ENCODE peak calls at places on chromosomes 3 and 15, in nine cellular contexts. Q is IMR-90, Z is SK-N-SH, T is A673, I is suprapubic skin, O is HepG2, A is spleen, P is psoas muscle, K is PC-3. U is an unnamed sample.

GRCh38 chr3:161558256-161558655 is 61.6 kb downstream of the OTOL1 start:
- DNase-seq in P (peak; percentile 15), O (no peak), K (peak; percentile 73), Q (no peak), Z (no peak), A (no peak), T (no peak), I (no peak), U (no peak)

GRCh38 chr3:182794806-182795369 is 1.6 kb downstream of the ATP11B start:
- DNase-seq in K (no peak), T (no peak), Z (no peak), A (no peak), Q (peak; percentile 20), O (no peak), P (no peak), I (no peak), U (no peak)

GRCh38 chr3:124621498-124621897 is 108.8 kb upstream of the UMPS start:
- DNase-seq in O (no peak), P (no peak), I (no peak), K (no peak), Z (peak; percentile 16), A (no peak), Q (no peak), T (no peak), U (no peak)

GRCh38 chr15:52162260-52162659 is 28.9 kb downstream of the GNB5 start:
- DNase-seq in O (no peak), Z (no peak), A (no peak), Q (peak; percentile 91), T (no peak), K (no peak), I (no peak), P (no peak), U (no peak)

GRCh38 chr3:187889601-187890404 is 144.5 kb upstream of the BCL6 start:
- DNase-seq in Q (no peak), A (no peak), P (peak; percentile 60), Z (no peak), I (no peak), T (no peak), O (peak; percentile 75), K (no peak), U (peak; percentile 36)

GRCh38 chr3:89851974-89852621 is 744.7 kb downstream of the EPHA3 start:
- DNase-seq in P (no peak), A (no peak), T (peak; percentile 92), O (peak; percentile 36), K (peak; percentile 76), Z (peak; percentile 22), I (no peak), Q (peak; percentile 14), U (no peak)

GRCh38 chr15:96243701-96244100 is 86.8 kb upstream of the NR2F2 start:
- DNase-seq in O (no peak), Q (peak; percentile 42), P (no peak), I (no peak), Z (no peak), K (no peak), T (no peak), A (no peak), U (no peak)

GRCh38 chr3:122353901-122354401 is 28.9 kb downstream of the CSTA start:
- DNase-seq in O (no peak), I (no peak), K (no peak), Z (no peak), P (no peak), T (no peak), Q (no peak), A (no peak), U (no peak)

GRCh38 chr3:129911261-129911861 is 17.9 kb upstream of the TMCC1 start:
- DNase-seq in Z (no peak), P (no peak), I (no peak), K (no peak), O (no peak), Q (no peak), A (no peak), T (no peak), U (no peak)

GRCh38 chr3:41963823-41964222 is 1.9 kb upstream of the ULK4 start:
- DNase-seq in K (no peak), Q (no peak), T (no peak), A (peak; percentile 78), Z (no peak), O (no peak), I (no peak), P (no peak), U (no peak)

GRCh38 chr3:179449621-179450020 is 1.6 kb downstream of the GNB4 start:
- DNase-seq in A (no peak), Q (peak; percentile 22), O (no peak), K (no peak), Z (no peak), T (no peak), P (no peak), I (no peak), U (no peak)

GRCh38 chr3:16426665-16427064 is 86.8 kb downstream of the RFTN1 start:
- DNase-seq in P (no peak), A (no peak), Z (no peak), O (no peak), Q (no peak), T (no peak), I (no peak), K (no peak), U (no peak)

GRCh38 chr15:91967935-91968605 is 114.6 kb downstream of the SLCO3A1 start:
- DNase-seq in Q (peak; percentile 40), Z (no peak), I (no peak), P (no peak), K (no peak), A (no peak), O (no peak), T (no peak), U (no peak)

GRCh38 chr3:49529567-49529966 is 24.7 kb upstream of the BSN start:
- DNase-seq in Q (no peak), A (no peak), K (no peak), O (no peak), I (no peak), Z (no peak), T (no peak), P (no peak), U (no peak)

GRCh38 chr3:19970289-19970688 is 23.4 kb downstream of the RAB5A start:
- DNase-seq in I (no peak), A (no peak), P (no peak), O (no peak), K (no peak), Q (no peak), T (no peak), Z (no peak), U (no peak)
- H3K36me3 ChIP-seq in I (peaks cover 12% of the 10 kb centered on the region), A (peaks cover 11% of the 10 kb centered on the region), P (no peaks in the 10 kb centered on the region), O (peaks cover 32% of the 10 kb centered on the region), K (peaks cover 16% of the 10 kb centered on the region), Q (peaks cover 9% of the 10 kb centered on the region), T (peaks cover 20% of the 10 kb centered on the region), Z (peaks cover 12% of the 10 kb centered on the region), U (peaks cover 5% of the 10 kb centered on the region)

GRCh38 chr15:93035953-93036810 is 52.8 kb downstream of the RGMA start:
- DNase-seq in A (peak; percentile 84), P (peak; percentile 71), T (peak; percentile 72), O (peak; percentile 28), K (peak; percentile 52), Q (peak; percentile 30), Z (peak; percentile 69), I (peak; percentile 71), U (no peak)
- H3K27ac ChIP-seq in A (no peak overlapping the region), P (no peak overlapping the region), T (no peak overlapping the region), O (no peak overlapping the region), K (no peak overlapping the region), Q (no peak overlapping the region), Z (no peak overlapping the region), I (no peak overlapping the region), U (no peak overlapping the region)

GRCh38 chr3:40465111-40465407 is 7.9 kb downstream of the RPL14 start:
- DNase-seq in T (no peak), I (no peak), K (no peak), O (no peak), P (no peak), Z (no peak), Q (no peak), A (no peak), U (no peak)

GRCh38 chr3:40468018-40468417 is 8.9 kb upstream of the ZNF619 start:
- DNase-seq in T (no peak), Z (no peak), A (no peak), K (no peak), Q (no peak), O (peak; percentile 41), I (no peak), P (no peak), U (no peak)

GRCh38 chr3:40465456-40465855 is 8.3 kb downstream of the RPL14 start:
- DNase-seq in Z (no peak), K (no peak), T (no peak), O (no peak), Q (no peak), P (no peak), I (no peak), A (no peak), U (no peak)

GRCh38 chr3:40463579-40463978 is 6.4 kb downstream of the RPL14 start:
- DNase-seq in O (no peak), K (no peak), A (no peak), P (no peak), Q (no peak), T (no peak), Z (no peak), I (no peak), U (no peak)

DNA sequence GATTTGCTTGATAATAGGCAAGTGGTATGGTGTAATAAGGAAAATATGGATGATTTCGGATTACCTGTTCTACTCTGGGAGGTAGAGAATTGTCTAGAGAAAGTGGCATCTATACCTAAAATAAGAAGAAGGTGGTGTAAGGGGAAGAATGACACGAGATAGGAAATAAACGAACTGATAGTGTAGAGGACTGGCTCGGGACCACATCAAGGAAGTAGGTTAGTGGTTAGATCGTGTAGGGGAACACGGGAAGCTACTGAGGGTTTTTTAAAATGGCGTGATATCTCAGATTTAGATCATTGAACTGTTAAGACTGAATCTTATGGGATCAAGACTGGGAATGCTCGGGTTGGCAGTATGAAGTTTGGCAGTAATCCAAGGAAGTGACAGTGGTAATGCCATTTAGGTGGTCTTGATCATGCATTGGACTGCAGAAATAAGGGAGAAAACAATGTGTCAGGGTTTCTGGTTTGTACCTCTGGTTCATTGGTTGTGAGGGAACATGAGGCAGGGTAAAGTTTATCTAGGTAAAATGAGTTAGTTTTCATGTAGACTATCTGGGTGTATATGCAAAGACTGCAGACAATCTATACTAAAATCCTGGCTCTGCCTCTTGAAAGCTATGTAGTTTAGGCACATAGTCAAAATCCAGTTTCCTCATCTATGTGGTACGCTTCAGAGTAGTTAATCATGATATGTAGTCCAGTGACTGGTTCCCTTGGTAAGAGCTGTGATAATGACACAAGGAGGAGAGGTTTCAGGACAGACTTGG is 7.4 kb downstream of the RPL14 start:
- DNase-seq in Q (no peak), P (no peak), O (no peak), Z (no peak), A (no peak), I (no peak), T (no peak), K (no peak), U (no peak)
- H3K36me3 ChIP-seq in Q (peaks cover 34% of the 10 kb centered on the region), P (peaks cover 7% of the 10 kb centered on the region), O (peaks cover 27% of the 10 kb centered on the region), Z (peaks cover 32% of the 10 kb centered on the region), A (peaks cover 54% of the 10 kb centered on the region), I (peaks cover 48% of the 10 kb centered on the region), T (peaks cover 41% of the 10 kb centered on the region), K (peaks cover 43% of the 10 kb centered on the region), U (peaks cover 19% of the 10 kb centered on the region)

DNA sequence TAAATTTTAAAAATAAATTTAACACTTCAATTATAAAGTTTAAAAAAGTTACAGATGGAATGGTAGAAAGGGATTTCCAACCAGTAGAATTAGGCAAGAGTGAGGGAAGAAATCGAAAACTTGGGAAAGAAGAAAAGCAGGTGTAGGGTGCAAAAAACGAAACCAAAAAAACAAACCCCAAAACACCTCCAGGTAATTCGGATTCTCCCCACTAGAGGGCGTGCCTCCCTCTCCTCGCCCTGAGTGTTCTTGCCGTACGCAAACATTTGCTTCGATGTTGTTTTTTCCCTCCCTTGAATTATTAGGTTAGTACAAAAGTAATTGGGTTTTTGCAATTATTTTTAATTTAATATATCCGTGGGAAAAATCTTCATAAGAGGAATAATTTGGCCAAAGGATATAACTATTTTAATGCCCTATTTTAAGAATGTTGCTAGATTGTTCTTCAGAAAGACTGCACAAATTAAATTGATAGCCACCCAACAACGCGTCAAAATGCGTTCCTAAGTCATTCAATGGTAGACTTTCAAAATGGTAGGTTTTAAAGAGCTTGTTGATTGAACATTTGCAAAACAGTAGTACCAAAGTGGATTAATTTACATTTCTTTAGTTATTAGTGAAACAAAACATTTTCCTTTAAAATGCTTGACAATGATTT is 63.7 kb downstream of the SLC30A4 start:
- DNase-seq in P (peak; percentile 66), O (peak; percentile 39), A (peak; percentile 87), K (peak; percentile 76), I (no peak), Z (peak; percentile 72), Q (peak; percentile 37), T (peak; percentile 72), U (peak; percentile 75)
- H3K27ac ChIP-seq in P (peak overlapping the region; percentile 33), O (no peak overlapping the region), A (peak overlapping the region; percentile 83), K (no peak overlapping the region), I (no peak overlapping the region), Z (no peak overlapping the region), Q (no peak overlapping the region), T (no peak overlapping the region), U (no peak overlapping the region)